ENCODE peak calls at places on chromosomes 1 and 21, in six cellular contexts. M is brain microvascular endothelial cell, F is stomach, U is hepatocyte, A is psoas muscle, K is osteoblast. X is an unnamed sample.

GRCh38 chr1:223319913-223320600 is 43.9 kb downstream of the SUSD4 start:
- DNase-seq in M (no peak), F (no peak), U (no peak), A (no peak), K (no peak), X (no peak)

GRCh38 chr1:119937198-119937597 is 40.9 kb upstream of the ADAM30 start:
- DNase-seq in M (no peak), F (no peak), U (no peak), A (no peak), K (no peak), X (no peak)

GRCh38 chr1:70038025-70038424 is 167.4 kb downstream of the LRRC40 start:
- DNase-seq in M (peak; percentile 60), F (no peak), U (no peak), A (no peak), K (peak; percentile 50), X (no peak)

GRCh38 chr1:167148388-167148787 is 54.5 kb downstream of the STYXL2 start:
- DNase-seq in M (no peak), F (no peak), U (no peak), A (no peak), K (no peak), X (no peak)

GRCh38 chr1:2229921-2230700 is 2.0 kb downstream of the SKI start:
- DNase-seq in M (no peak), F (no peak), U (peak; percentile 49), A (peak; percentile 70), K (peak; percentile 98), X (peak; percentile 79)

GRCh38 chr1:30518696-30519095 is 204.7 kb downstream of the MATN1 start:
- DNase-seq in M (no peak), F (peak; percentile 7), U (no peak), A (no peak), K (no peak), X (peak; percentile 3)

GRCh38 chr21:44834951-44835646 is 17.2 kb upstream of the SUMO3 start:
- DNase-seq in M (no peak), F (no peak), U (no peak), A (no peak), K (peak; percentile 72), X (no peak)

GRCh38 chr1:28508435-28508754 is 2.6 kb downstream of the RCC1 start:
- DNase-seq in M (no peak), F (no peak), U (no peak), A (no peak), K (no peak), X (no peak)

GRCh38 chr1:52162947-52163346 is 21.1 kb downstream of the ZFYVE9 start:
- DNase-seq in M (no peak), F (no peak), U (no peak), A (no peak), K (no peak), X (no peak)

GRCh38 chr1:3618904-3619671 is 5.7 kb upstream of the TPRG1L start:
- DNase-seq in M (peak; percentile 77), F (peak; percentile 79), U (peak; percentile 87), A (peak; percentile 76), K (peak; percentile 97), X (no peak)

GRCh38 chr21:37658994-37659458 is 257.2 kb downstream of the KCNJ6 start:
- DNase-seq in M (peak; percentile 69), F (no peak), U (peak; percentile 58), A (no peak), K (peak; percentile 96), X (no peak)

GRCh38 chr1:24127134-24127800 is 15.3 kb upstream of the MYOM3 start:
- DNase-seq in M (no peak), F (no peak), U (no peak), A (no peak), K (no peak), X (no peak)

GRCh38 chr21:40356644-40357043 is 489.4 kb downstream of the PCP4 start:
- DNase-seq in M (no peak), F (no peak), U (no peak), A (no peak), K (no peak), X (no peak)

GRCh38 chr21:36437745-36438128 is 42.2 kb downstream of the CLDN14 start:
- DNase-seq in M (peak; percentile 97), F (peak; percentile 55), U (no peak), A (no peak), K (no peak), X (no peak)

GRCh38 chr1:240210026-240210425 is 118.3 kb downstream of the FMN2 start:
- DNase-seq in M (no peak), F (no peak), U (no peak), A (no peak), K (peak; percentile 87), X (no peak)

GRCh38 chr1:24707659-24708058 is 37.6 kb upstream of the CLIC4 start:
- DNase-seq in M (peak; percentile 67), F (no peak), U (no peak), A (no peak), K (peak; percentile 61), X (no peak)

GRCh38 chr1:53581476-53581875 is 122.3 kb downstream of the DMRTB1 start:
- DNase-seq in M (no peak), F (no peak), U (no peak), A (peak; percentile 6), K (no peak), X (no peak)

GRCh38 chr1:201709564-201710295 is 119.2 kb upstream of the IPO9 start:
- DNase-seq in M (peak; percentile 60), F (peak; percentile 74), U (peak; percentile 83), A (peak; percentile 85), K (peak; percentile 90), X (no peak)

GRCh38 chr1:109639841-109640184 is 16.1 kb upstream of the GSTM4 start:
- DNase-seq in M (no peak), F (no peak), U (peak; percentile 3), A (peak; percentile 19), K (no peak), X (no peak)

GRCh38 chr1:160744287-160744857 is 5.3 kb downstream of the SLAMF7 start:
- DNase-seq in M (no peak), F (no peak), U (no peak), A (no peak), K (no peak), X (no peak)

GRCh38 chr1:232894436-232894835 is 56.0 kb upstream of the NTPCR start:
- DNase-seq in M (no peak), F (no peak), U (no peak), A (no peak), K (no peak), X (no peak)

GRCh38 chr1:232891656-232892317 is 58.6 kb upstream of the NTPCR start:
- DNase-seq in M (no peak), F (no peak), U (no peak), A (no peak), K (no peak), X (no peak)

GRCh38 chr1:232891116-232891515 is 59.3 kb upstream of the NTPCR start:
- DNase-seq in M (peak; percentile 90), F (no peak), U (no peak), A (no peak), K (peak; percentile 95), X (no peak)

GRCh38 chr1:232893481-232894313 is 56.7 kb upstream of the NTPCR start:
- DNase-seq in M (no peak), F (no peak), U (no peak), A (no peak), K (no peak), X (no peak)

DNA sequence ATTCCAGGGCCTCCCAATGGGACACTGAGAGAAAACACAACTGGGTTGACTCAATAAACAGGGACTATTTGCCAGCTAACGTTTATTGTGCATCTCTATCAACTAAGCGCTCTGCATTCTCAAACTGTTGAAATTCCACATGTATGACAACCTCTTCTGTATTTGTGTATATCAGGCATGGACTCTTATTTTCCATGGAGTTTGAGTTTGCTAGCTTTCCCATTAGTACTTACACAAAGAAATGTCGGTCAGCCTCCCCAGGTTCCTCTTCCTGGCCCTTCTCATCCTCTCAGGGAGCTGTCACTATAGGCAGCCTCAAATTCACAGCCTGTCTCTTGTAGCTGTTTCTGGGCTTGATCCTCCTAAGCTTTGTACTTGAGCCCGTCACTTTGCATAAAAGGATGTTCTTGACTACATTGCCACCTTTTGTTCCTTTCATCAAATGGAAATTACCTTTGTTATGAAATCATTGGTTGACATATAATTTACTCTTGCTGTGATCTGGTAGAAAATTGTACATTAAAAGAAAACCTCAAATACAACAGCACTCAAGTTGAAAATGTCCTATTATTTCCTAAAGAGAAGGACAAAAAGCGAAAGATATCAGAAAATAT is 60.0 kb upstream of the NTPCR start:
- DNase-seq in M (no peak), F (no peak), U (no peak), A (no peak), K (no peak), X (no peak)
- H3K27ac ChIP-seq in M (no peak overlapping the region), F (no peak overlapping the region), U (no peak overlapping the region), A (peak overlapping the region; percentile 76), K (no peak overlapping the region), X (no peak overlapping the region)

GRCh38 chr1:39226836-39227235 is 22.3 kb downstream of the MACF1 start:
- DNase-seq in M (no peak), F (no peak), U (no peak), A (no peak), K (no peak), X (no peak)
- H3K4me3 ChIP-seq in M (no peak overlapping the region), F (no peak overlapping the region), U (no peak overlapping the region), A (no peak overlapping the region), K (no peak overlapping the region), X (no peak overlapping the region)

GRCh38 chr1:63523738-63524137 is 413 bp downstream of the EFCAB7 start:
- DNase-seq in M (no peak), F (no peak), U (peak; percentile 16), A (no peak), K (no peak), X (no peak)

GRCh38 chr1:63522891-63523728 is at the start of the genes EFCAB7 and ITGB3BP:
- DNase-seq in M (peak; percentile 96), F (peak; percentile 80), U (peak; percentile 93), A (peak; percentile 85), K (peak; percentile 78), X (peak; percentile 89)

GRCh38 chr1:63524166-63524565 is 841 bp downstream of the EFCAB7 start:
- DNase-seq in M (no peak), F (no peak), U (no peak), A (no peak), K (no peak), X (no peak)
- H3K27ac ChIP-seq in M (peak overlapping the region; percentile 86), F (peak overlapping the region; percentile 89), U (peak overlapping the region; percentile 97), A (peak overlapping the region; percentile 86), K (peak overlapping the region; percentile 95), X (no peak overlapping the region)

GRCh38 chr1:31577515-31578191 is 1.3 kb downstream of the TINAGL1 start:
- DNase-seq in M (no peak), F (no peak), U (no peak), A (no peak), K (peak; percentile 80), X (no peak)
- H3K4me3 ChIP-seq in M (peak overlapping the region; percentile 37), F (peak overlapping the region; percentile 64), U (no peak overlapping the region), A (peak overlapping the region; percentile 70), K (peak overlapping the region; percentile 79), X (peak overlapping the region; percentile 91)

GRCh38 chr21:41752231-41752681 is 14.6 kb downstream of the RIPK4 start:
- DNase-seq in M (no peak), F (no peak), U (peak; percentile 48), A (no peak), K (peak; percentile 96), X (no peak)
- H3K27ac ChIP-seq in M (no peak overlapping the region), F (peak overlapping the region; percentile 60), U (peak overlapping the region; percentile 72), A (no peak overlapping the region), K (no peak overlapping the region), X (no peak overlapping the region)

X was measured in coronary artery.